ENCODE peak calls at places on chromosomes 6 and 20, in eight cellular contexts. O, Q, B, C, V, K, Z and U are unnamed samples.

GRCh38 chr6:23308166-23308565 is 738.8 kb downstream of the HDGFL1 start:
- DNase-seq in O (no peak), V (no peak), Z (no peak), B (no peak), Q (no peak), K (no peak), C (no peak), U (no peak)

GRCh38 chr6:2818593-2818992 is 23.1 kb downstream of the SERPINB1 start:
- DNase-seq in V (no peak), B (peak; percentile 21), K (no peak), O (no peak), Q (no peak), Z (no peak), C (peak; percentile 69), U (no peak)

GRCh38 chr6:91097316-91097878 is 510.5 kb upstream of the MAP3K7 start:
- DNase-seq in Q (no peak), Z (peak; percentile 17), C (peak; percentile 34), B (no peak), O (no peak), V (peak; percentile 66), K (no peak), U (no peak)

GRCh38 chr6:117272032-117272866 is 6.9 kb downstream of the VGLL2 start:
- DNase-seq in V (no peak), K (no peak), O (no peak), Z (no peak), C (no peak), Q (no peak), B (peak; percentile 18), U (no peak)

GRCh38 chr6:164845773-164846172 is 463.6 kb downstream of the C6orf118 start:
- DNase-seq in O (no peak), V (no peak), Z (no peak), B (no peak), K (no peak), Q (no peak), C (no peak), U (no peak)

GRCh38 chr6:46983007-46983411 is 59.1 kb downstream of the ADGRF1 start:
- DNase-seq in Z (no peak), K (no peak), Q (no peak), C (no peak), O (no peak), V (no peak), B (no peak), U (no peak)

GRCh38 chr6:168956884-168957730 is 296.5 kb downstream of the THBS2 start:
- DNase-seq in V (peak; percentile 84), Q (peak; percentile 59), O (peak; percentile 30), K (peak; percentile 72), C (peak; percentile 88), B (peak; percentile 86), Z (peak; percentile 74), U (no peak)

GRCh38 chr6:137020771-137021170 is 24.0 kb downstream of the IL20RA start:
- DNase-seq in B (no peak), Q (no peak), V (no peak), O (no peak), C (no peak), Z (no peak), K (no peak), U (no peak)

GRCh38 chr20:6169251-6169650 is 46.4 kb upstream of the FERMT1 start:
- DNase-seq in K (no peak), Q (no peak), O (no peak), C (peak; percentile 11), Z (no peak), B (peak; percentile 11), V (no peak), U (no peak)

GRCh38 chr6:111524252-111524651 is 41.2 kb upstream of the REV3L start:
- DNase-seq in B (no peak), K (no peak), Q (no peak), V (no peak), Z (no peak), C (no peak), O (no peak), U (no peak)

DNA sequence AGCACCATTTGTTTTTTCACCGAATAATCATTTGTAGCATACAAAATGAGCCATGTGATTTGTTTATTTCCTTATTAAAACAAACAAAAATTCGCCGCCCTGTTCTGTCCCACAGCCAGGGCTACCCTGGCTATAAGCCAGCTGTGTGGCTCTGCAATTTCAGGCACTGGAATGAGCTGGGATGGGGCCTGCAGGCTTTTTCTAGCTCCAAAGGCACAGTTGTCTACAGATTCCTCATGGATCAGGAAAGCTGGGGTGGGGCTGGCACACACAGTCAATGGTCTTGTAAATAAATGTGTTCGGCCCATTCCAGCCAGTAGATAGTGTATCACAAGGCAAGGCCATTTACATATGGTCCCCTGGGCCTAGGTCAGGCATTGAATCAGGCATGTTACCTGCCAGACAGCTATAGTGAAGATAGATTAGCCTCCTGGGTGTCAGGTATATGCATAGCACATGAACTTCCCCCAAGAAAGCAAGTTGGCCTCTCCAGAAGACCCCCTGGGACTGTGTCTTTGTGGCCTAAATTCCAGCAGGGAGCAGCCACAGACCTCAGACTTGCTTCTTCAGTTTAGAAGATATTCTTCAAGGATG is 608.9 kb downstream of the MAFB start:
- DNase-seq in C (no peak), B (no peak), Q (no peak), V (peak; percentile 82), Z (no peak), K (peak; percentile 10), O (no peak), U (no peak)
- TF ChIP-seq CTCF in C (no peak), B (no peak), Q (no peak), V (no peak), Z (no peak), K (no peak), O (no peak), U (no peak)

GRCh38 chr20:13995841-13996240 is 525 bp downstream of the MACROD2 start:
- DNase-seq in C (no peak), Q (no peak), V (peak; percentile 81), K (peak; percentile 56), O (no peak), Z (peak; percentile 17), B (no peak), U (no peak)
- TF ChIP-seq CTCF in C (no peak), Q (no peak), V (no peak), K (no peak), O (no peak), Z (no peak), B (no peak), U (no peak)

GRCh38 chr20:22862645-22863230 is 172.4 kb upstream of the SSTR4 start:
- DNase-seq in O (no peak), Q (no peak), Z (no peak), B (no peak), V (no peak), K (no peak), C (no peak), U (no peak)

GRCh38 chr20:22863881-22864280 is 171.2 kb upstream of the SSTR4 start:
- DNase-seq in B (no peak), O (no peak), Z (no peak), K (no peak), C (no peak), Q (no peak), V (no peak), U (no peak)

GRCh38 chr20:22861990-22862389 is 173.1 kb upstream of the SSTR4 start:
- DNase-seq in Q (no peak), B (no peak), K (no peak), V (peak; percentile 77), Z (peak; percentile 59), O (no peak), C (peak; percentile 12), U (no peak)

GRCh38 chr20:22866757-22867425 is 168.2 kb upstream of the SSTR4 start:
- DNase-seq in C (peak; percentile 39), V (no peak), K (no peak), B (peak; percentile 34), Q (no peak), Z (no peak), O (no peak), U (no peak)

GRCh38 chr20:22861231-22861980 is 173.7 kb upstream of the SSTR4 start:
- DNase-seq in Z (no peak), C (no peak), K (no peak), B (peak; percentile 22), O (no peak), Q (no peak), V (no peak), U (no peak)
- TF ChIP-seq CTCF in Z (no peak), C (no peak), K (no peak), B (no peak), O (no peak), Q (no peak), V (no peak), U (no peak)

GRCh38 chr6:81713205-81713604 is 39.3 kb downstream of the TENT5A start:
- DNase-seq in B (no peak), Z (no peak), V (no peak), O (no peak), Q (no peak), C (no peak), K (no peak), U (no peak)

GRCh38 chr6:81722503-81723223 is 29.8 kb downstream of the TENT5A start:
- DNase-seq in C (no peak), B (peak; percentile 28), Q (no peak), Z (no peak), V (no peak), K (no peak), O (no peak), U (no peak)

GRCh38 chr6:81720427-81720826 is 32.1 kb downstream of the TENT5A start:
- DNase-seq in C (no peak), Q (no peak), K (no peak), O (no peak), B (no peak), V (no peak), Z (no peak), U (no peak)

DNA sequence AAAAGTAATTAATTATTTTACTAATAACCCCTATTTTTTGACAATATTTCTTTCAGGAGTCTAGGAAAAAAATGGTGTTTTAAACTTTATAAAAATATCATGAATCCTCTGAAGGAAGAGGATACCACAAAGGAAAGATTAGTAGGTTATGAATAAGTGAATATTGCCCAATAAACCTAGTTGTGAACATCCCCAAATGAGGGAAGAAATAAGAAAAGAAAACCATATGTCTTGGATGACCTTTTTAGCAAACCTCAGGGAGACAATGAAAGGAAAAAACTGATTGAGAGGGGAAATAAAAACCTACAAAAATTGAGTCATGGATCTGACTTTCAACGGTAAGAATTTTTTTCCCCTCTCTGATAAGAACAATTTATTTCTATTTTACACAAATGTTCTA is 34.4 kb downstream of the TENT5A start:
- DNase-seq in K (no peak), Z (no peak), V (no peak), B (peak; percentile 58), O (no peak), C (peak; percentile 15), Q (no peak), U (no peak)
- TF ChIP-seq CTCF in K (no peak), Z (no peak), V (no peak), B (no peak), O (no peak), C (no peak), Q (no peak), U (no peak)

DNA sequence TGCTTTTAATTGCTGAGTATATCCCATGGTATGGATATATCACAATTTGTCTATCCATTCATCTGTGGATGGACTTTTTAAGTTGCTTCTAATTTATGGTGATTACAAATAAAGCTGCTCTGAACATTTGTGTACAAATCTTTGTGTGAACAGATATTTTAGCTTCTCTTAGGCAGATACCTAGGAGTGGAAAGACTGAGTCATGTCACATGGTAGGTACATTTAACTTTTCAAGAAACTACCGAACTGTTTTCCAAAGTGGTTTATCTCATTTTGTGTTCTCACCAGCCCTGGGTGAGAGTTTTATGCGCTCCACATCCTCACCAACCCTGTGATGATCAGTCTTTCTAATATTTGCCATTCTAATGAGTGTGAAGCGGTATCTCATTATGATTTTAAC is 31.0 kb upstream of the ZNFX1 start:
- DNase-seq in K (no peak), B (no peak), Z (no peak), V (no peak), O (no peak), C (no peak), Q (no peak), U (no peak)
- TF ChIP-seq CTCF in K (no peak), B (no peak), Z (no peak), V (no peak), O (no peak), C (no peak), Q (no peak), U (no peak)

GRCh38 chr20:20233041-20233514 is 134.8 kb upstream of the INSM1 start:
- DNase-seq in Q (no peak), B (no peak), V (no peak), Z (no peak), C (no peak), K (no peak), O (no peak), U (no peak)
- TF ChIP-seq CTCF in Q (no peak), B (no peak), V (no peak), Z (no peak), C (no peak), K (no peak), O (no peak), U (no peak)